ENCODE peak calls at places on chromosomes 6 and 20, in four cellular contexts. O is HepG2, R is H1, H is K562. U is an unnamed sample.

GRCh38 chr20:47795214-47795667 is 10.0 kb upstream of the SULF2 start:
- DNase-seq in O (no peak), R (no peak), H (no peak), U (no peak)

GRCh38 chr20:4946585-4947378 is 54.5 kb downstream of the SLC23A2 start:
- DNase-seq in O (no peak), H (no peak), R (no peak), U (peak)

GRCh38 chr6:24865161-24865560 is 66.4 kb upstream of the ARMH2 start:
- DNase-seq in H (no peak), R (no peak), O (no peak), U (no peak)

GRCh38 chr6:47153066-47153755 is 111.1 kb upstream of the ADGRF1 start:
- DNase-seq in R (no peak), H (no peak), O (peak), U (no peak)

GRCh38 chr6:111849298-111849697 is 24.0 kb downstream of the FYN start:
- DNase-seq in H (no peak), O (no peak), R (no peak), U (no peak)

GRCh38 chr6:39018103-39018502 is 30.5 kb upstream of the GLP1R start:
- DNase-seq in H (no peak), O (no peak), R (no peak), U (no peak)

GRCh38 chr20:18853216-18853615 is 39.6 kb downstream of the SCP2D1 start:
- DNase-seq in H (no peak), O (no peak), R (no peak), U (no peak)

GRCh38 chr6:79735183-79735582 is 104.1 kb downstream of the SH3BGRL2 start:
- DNase-seq in H (no peak), O (no peak), R (no peak), U (no peak)

GRCh38 chr20:14441201-14441600 is 103.8 kb upstream of the FLRT3 start:
- DNase-seq in O (no peak), H (no peak), R (no peak), U (no peak)

GRCh38 chr6:18388252-18388651 is 1.1 kb downstream of the RNF144B start:
- DNase-seq in H (no peak), O (no peak), R (no peak), U (no peak)

GRCh38 chr20:25207960-25208534 is 12.5 kb downstream of the ENTPD6 start:
- DNase-seq in H (no peak), O (no peak), R (no peak), U (no peak)

GRCh38 chr6:17965397-17965796 is 22.0 kb downstream of the KIF13A start:
- DNase-seq in R (no peak), O (no peak), H (no peak), U (no peak)

GRCh38 chr6:119628691-119629621 is 279.4 kb upstream of the MAN1A1 start:
- DNase-seq in H (no peak), O (no peak), R (no peak), U (no peak)

GRCh38 chr6:21992178-21992967 is 304.5 kb downstream of the PRL start:
- DNase-seq in H (no peak), R (no peak), O (no peak), U (no peak)

GRCh38 chr20:21357851-21358250 is 39.5 kb downstream of the NKX2-4 start:
- DNase-seq in O (peak), H (no peak), R (no peak), U (no peak)

GRCh38 chr6:23523771-23524170 is 602.2 kb upstream of the NRSN1 start:
- DNase-seq in O (no peak), H (no peak), R (no peak), U (no peak)

GRCh38 chr6:118509009-118509617 is 39.0 kb upstream of the PLN start:
- DNase-seq in O (peak), R (no peak), H (peak), U (no peak)

GRCh38 chr20:46406986-46407670 is 713 bp upstream of the ELMO2 start:
- DNase-seq in R (no peak), O (peak), H (no peak), U (peak)

GRCh38 chr6:119495230-119495683 is 145.7 kb upstream of the MAN1A1 start:
- DNase-seq in R (no peak), H (no peak), O (peak), U (no peak)

GRCh38 chr20:38230957-38231785 is 29.4 kb downstream of the KIAA1755 start:
- DNase-seq in H (no peak), R (no peak), O (no peak), U (no peak)

GRCh38 chr6:91659881-91660280 is 1073.0 kb upstream of the MAP3K7 start:
- DNase-seq in R (no peak), O (no peak), H (no peak), U (no peak)

GRCh38 chr6:149862901-149863595 is 1.1 kb downstream of the LRP11 start:
- DNase-seq in R (peak), H (peak), O (peak), U (no peak)

GRCh38 chr6:109447878-109448555 is 7.5 kb downstream of the SMPD2 start:
- DNase-seq in O (no peak), H (peak), R (peak), U (no peak)

GRCh38 chr20:50381053-50381732 is 129.0 kb upstream of the PTPN1 start:
- DNase-seq in H (no peak), O (no peak), R (no peak), U (no peak)

GRCh38 chr6:75210885-75211739 is 5.3 kb upstream of the COL12A1 start:
- DNase-seq in R (no peak), O (peak), H (peak), U (no peak)

GRCh38 chr6:33595001-33595846 is 15.1 kb upstream of the BAK1 start:
- DNase-seq in R (no peak), O (no peak), H (no peak), U (no peak)

GRCh38 chr6:78533426-78533825 is 333.9 kb upstream of the IRAK1BP1 start:
- DNase-seq in H (no peak), R (no peak), O (no peak), U (no peak)

GRCh38 chr6:40340196-40340595 is 247.0 kb downstream of the LRFN2 start:
- DNase-seq in O (no peak), R (no peak), H (no peak), U (no peak)

GRCh38 chr6:151760486-151760885 is 47.0 kb upstream of the ESR1 start:
- DNase-seq in O (no peak), H (no peak), R (no peak), U (no peak)

GRCh38 chr6:15520616-15521203 is 142.1 kb downstream of the DTNBP1 start:
- DNase-seq in R (no peak), H (no peak), O (no peak), U (no peak)

GRCh38 chr6:155329460-155330132 is 15.3 kb upstream of the TFB1M start:
- DNase-seq in H (no peak), O (no peak), R (no peak), U (no peak)

GRCh38 chr6:56529594-56530191 is 113.0 kb downstream of the DST start:
- DNase-seq in O (no peak), R (no peak), H (no peak), U (no peak)

GRCh38 chr6:56534680-56535419 is 107.8 kb downstream of the DST start:
- DNase-seq in R (peak), O (no peak), H (no peak), U (no peak)

GRCh38 chr6:56535626-56536025 is 107.1 kb downstream of the DST start:
- DNase-seq in O (no peak), R (no peak), H (no peak), U (no peak)

GRCh38 chr6:56531839-56532595 is 110.7 kb downstream of the DST start:
- DNase-seq in O (no peak), H (no peak), R (no peak), U (no peak)

DNA sequence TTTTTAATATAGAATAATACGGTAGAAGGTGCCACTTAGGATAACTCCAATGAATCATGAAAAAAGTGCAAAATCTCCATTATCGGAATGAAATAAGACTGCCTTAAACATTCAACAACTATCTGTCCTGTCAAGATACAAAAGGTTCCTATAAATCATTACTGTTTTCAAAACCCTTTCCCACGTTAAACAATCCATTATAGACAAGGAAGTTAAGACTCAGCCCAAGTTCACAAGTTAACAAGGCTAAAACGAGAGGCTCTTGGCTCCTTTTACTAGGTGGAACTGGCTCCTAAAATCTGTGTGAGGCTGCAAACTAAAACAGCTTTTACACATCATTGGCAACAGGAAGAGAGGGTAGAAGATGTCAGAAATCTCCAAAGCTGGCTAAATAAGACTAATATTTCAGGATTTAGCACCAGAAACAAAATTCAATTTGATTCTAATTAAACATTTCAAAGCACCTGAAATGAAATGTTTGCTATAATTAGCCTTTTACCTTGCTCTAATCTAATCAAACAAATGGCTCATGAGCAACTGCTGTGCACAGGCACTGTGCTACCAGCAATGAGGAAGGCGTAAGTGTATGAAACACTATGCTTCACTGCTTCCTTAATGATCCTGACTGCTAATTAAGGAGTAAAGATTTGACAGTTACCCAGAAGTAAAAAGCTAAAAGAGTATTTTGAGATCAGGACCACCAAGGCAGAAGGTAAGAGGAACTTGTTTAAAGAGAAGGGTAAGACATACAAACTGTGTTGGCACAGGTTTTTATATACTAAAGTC is 109.7 kb downstream of the DST start:
- DNase-seq in O (no peak), R (no peak), H (no peak), U (no peak)
- TF ChIP-seq CBX5 in O (no peak), R (no peak), H (no peak), U (no peak)

DNA sequence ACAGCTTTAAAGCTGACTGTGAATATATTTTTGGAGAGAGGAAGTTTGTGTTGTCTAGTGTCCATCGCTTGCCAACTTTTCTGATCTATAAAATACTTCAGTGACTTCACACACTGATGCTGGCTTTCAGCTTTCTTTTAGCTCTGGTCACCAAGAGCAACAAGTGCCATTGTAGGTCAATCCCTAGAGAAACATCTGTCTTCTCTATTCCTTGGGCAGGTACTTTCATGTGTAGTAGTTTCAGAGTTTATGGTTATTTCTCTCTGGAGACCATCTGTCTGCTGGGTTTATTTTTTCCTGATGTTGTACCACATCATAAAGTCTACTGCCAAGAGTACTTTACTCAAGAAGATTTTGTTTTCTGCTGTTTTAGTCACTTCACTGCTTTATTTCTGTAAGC is 249.9 kb downstream of the KHDC1L start:
- DNase-seq in O (no peak), H (no peak), R (no peak), U (no peak)
- TF ChIP-seq CBX5 in O (no peak), H (no peak), R (no peak), U (no peak)

GRCh38 chr6:57104350-57104749 is 14.4 kb downstream of the ZNF451 start:
- DNase-seq in R (no peak), O (no peak), H (no peak), U (no peak)

GRCh38 chr6:57113105-57113504 is 23.1 kb downstream of the ZNF451 start:
- DNase-seq in H (no peak), O (no peak), R (no peak), U (no peak)

GRCh38 chr6:57106990-57107389 is 17.0 kb downstream of the ZNF451 start:
- DNase-seq in O (peak), H (no peak), R (no peak), U (no peak)

GRCh38 chr6:57108691-57109090 is 18.7 kb downstream of the ZNF451 start:
- DNase-seq in O (no peak), H (no peak), R (no peak), U (peak)

GRCh38 chr6:57109905-57110304 is 19.9 kb downstream of the ZNF451 start:
- DNase-seq in R (no peak), O (no peak), H (no peak), U (no peak)
- TF ChIP-seq CBX5 in R (no peak), O (no peak), H (no peak), U (no peak)

GRCh38 chr20:1761598-1761997 is 104.0 kb upstream of the SIRPG start:
- DNase-seq in O (no peak), R (no peak), H (no peak), U (no peak)

GRCh38 chr20:1758765-1759164 is 101.2 kb upstream of the SIRPG start:
- DNase-seq in R (no peak), H (no peak), O (no peak), U (no peak)

GRCh38 chr20:1757606-1758507 is 100.3 kb upstream of the SIRPG start:
- DNase-seq in R (no peak), H (no peak), O (no peak), U (no peak)

GRCh38 chr20:1764136-1765033 is 106.8 kb upstream of the SIRPG start:
- DNase-seq in H (peak), O (peak), R (peak), U (peak)

GRCh38 chr20:1761116-1761515 is 103.5 kb upstream of the SIRPG start:
- DNase-seq in R (no peak), O (no peak), H (no peak), U (no peak)
- TF ChIP-seq CBX5 in R (no peak), O (no peak), H (no peak), U (no peak)

GRCh38 chr6:166559211-166559610 is 27.3 kb downstream of the RAMACL start:
- DNase-seq in H (no peak), R (no peak), O (no peak), U (no peak)

GRCh38 chr6:166555066-166555465 is 31.4 kb downstream of the RAMACL start:
- DNase-seq in O (no peak), H (no peak), R (no peak), U (no peak)

GRCh38 chr6:166556336-166556735 is 30.1 kb downstream of the RAMACL start:
- DNase-seq in H (no peak), O (no peak), R (no peak), U (no peak)

GRCh38 chr6:166558156-166559025 is 28.1 kb downstream of the RAMACL start:
- DNase-seq in R (no peak), O (no peak), H (no peak), U (no peak)

GRCh38 chr6:166556871-166557322 is 29.6 kb downstream of the RAMACL start:
- DNase-seq in H (no peak), R (no peak), O (no peak), U (no peak)
- TF ChIP-seq CBX5 in H (no peak), R (no peak), O (no peak), U (no peak)

GRCh38 chr6:234706-235372 is 57.4 kb upstream of the DUSP22 start:
- DNase-seq in O (no peak), R (no peak), H (no peak), U (no peak)

GRCh38 chr6:240151-240550 is 52.1 kb upstream of the DUSP22 start:
- DNase-seq in H (no peak), R (no peak), O (no peak), U (no peak)

GRCh38 chr6:235763-236360 is 56.4 kb upstream of the DUSP22 start:
- DNase-seq in O (peak), R (no peak), H (no peak), U (peak)

GRCh38 chr6:232896-233640 is 59.2 kb upstream of the DUSP22 start:
- DNase-seq in R (no peak), H (no peak), O (no peak), U (no peak)

GRCh38 chr6:236519-236918 is 55.8 kb upstream of the DUSP22 start:
- DNase-seq in H (no peak), O (no peak), R (no peak), U (no peak)
- TF ChIP-seq CBX5 in H (no peak), O (no peak), R (no peak), U (no peak)